ENCODE peak calls at places on chromosome 20, in ten cellular contexts. One of them, this sample, is unnamed.

GRCh38 chr20:49846206-49846807 is 33.7 kb downstream of the SLC9A8 start:
- DNase-seq in NB4: peak
- DNase-seq in breast epithelium: no peak
- DNase-seq in tibial nerve: peak
- DNase-seq in IMR-90: peak
- DNase-seq in stomach: peak
- DNase-seq in uterus: peak
- DNase-seq in A549: peak
- DNase-seq in adrenal gland: peak
- DNase-seq in HCT116: peak
- DNase-seq in this sample: peak

GRCh38 chr20:62876441-62876825 is 14.8 kb upstream of the TCFL5 start:
- DNase-seq in NB4: no peak
- DNase-seq in breast epithelium: no peak
- DNase-seq in tibial nerve: no peak
- DNase-seq in IMR-90: no peak
- DNase-seq in stomach: no peak
- DNase-seq in uterus: no peak
- DNase-seq in A549: no peak
- DNase-seq in adrenal gland: no peak
- DNase-seq in HCT116: no peak
- DNase-seq in this sample: no peak

GRCh38 chr20:61912665-61913422 is 152.8 kb downstream of the TAF4 start:
- DNase-seq in NB4: no peak
- DNase-seq in breast epithelium: no peak
- DNase-seq in tibial nerve: no peak
- DNase-seq in IMR-90: no peak
- DNase-seq in stomach: no peak
- DNase-seq in uterus: no peak
- DNase-seq in A549: no peak
- DNase-seq in adrenal gland: no peak
- DNase-seq in HCT116: no peak
- DNase-seq in this sample: no peak

GRCh38 chr20:36629719-36630340 is 16.2 kb downstream of the SLA2 start:
- DNase-seq in NB4: peak
- DNase-seq in breast epithelium: no peak
- DNase-seq in tibial nerve: no peak
- DNase-seq in IMR-90: no peak
- DNase-seq in stomach: no peak
- DNase-seq in uterus: no peak
- DNase-seq in A549: no peak
- DNase-seq in adrenal gland: no peak
- DNase-seq in HCT116: no peak
- DNase-seq in this sample: no peak

GRCh38 chr20:44219287-44219686 is 8.7 kb upstream of the OSER1 start:
- DNase-seq in NB4: no peak
- DNase-seq in breast epithelium: no peak
- DNase-seq in tibial nerve: no peak
- DNase-seq in IMR-90: no peak
- DNase-seq in stomach: no peak
- DNase-seq in uterus: no peak
- DNase-seq in A549: no peak
- DNase-seq in adrenal gland: no peak
- DNase-seq in HCT116: no peak
- DNase-seq in this sample: no peak

GRCh38 chr20:4957939-4958362 is 43.4 kb downstream of the SLC23A2 start:
- DNase-seq in NB4: peak
- DNase-seq in breast epithelium: no peak
- DNase-seq in tibial nerve: no peak
- DNase-seq in IMR-90: peak
- DNase-seq in stomach: no peak
- DNase-seq in uterus: no peak
- DNase-seq in A549: no peak
- DNase-seq in adrenal gland: no peak
- DNase-seq in HCT116: no peak
- DNase-seq in this sample: no peak

GRCh38 chr20:62743777-62744317 is 35.2 kb downstream of the NTSR1 start:
- DNase-seq in NB4: no peak
- DNase-seq in breast epithelium: peak
- DNase-seq in tibial nerve: no peak
- DNase-seq in IMR-90: no peak
- DNase-seq in stomach: no peak
- DNase-seq in uterus: no peak
- DNase-seq in A549: no peak
- DNase-seq in adrenal gland: no peak
- DNase-seq in HCT116: no peak
- DNase-seq in this sample: no peak

GRCh38 chr20:31536575-31536974 is 22.3 kb downstream of the HM13 start:
- DNase-seq in NB4: no peak
- DNase-seq in breast epithelium: no peak
- DNase-seq in tibial nerve: no peak
- DNase-seq in IMR-90: no peak
- DNase-seq in stomach: no peak
- DNase-seq in uterus: no peak
- DNase-seq in A549: no peak
- DNase-seq in adrenal gland: no peak
- DNase-seq in HCT116: no peak
- DNase-seq in this sample: no peak

GRCh38 chr20:61753987-61754956 is 311.4 kb downstream of the TAF4 start:
- DNase-seq in NB4: no peak
- DNase-seq in breast epithelium: peak
- DNase-seq in tibial nerve: no peak
- DNase-seq in IMR-90: no peak
- DNase-seq in stomach: no peak
- DNase-seq in uterus: no peak
- DNase-seq in A549: no peak
- DNase-seq in adrenal gland: no peak
- DNase-seq in HCT116: no peak
- DNase-seq in this sample: no peak

GRCh38 chr20:43752561-43753301 is 25.9 kb upstream of the GTSF1L start:
- DNase-seq in NB4: peak
- DNase-seq in breast epithelium: no peak
- DNase-seq in tibial nerve: no peak
- DNase-seq in IMR-90: peak
- DNase-seq in stomach: peak
- DNase-seq in uterus: no peak
- DNase-seq in A549: no peak
- DNase-seq in adrenal gland: peak
- DNase-seq in HCT116: no peak
- DNase-seq in this sample: peak

GRCh38 chr20:61951695-61952533 is 113.8 kb downstream of the TAF4 start:
- DNase-seq in NB4: peak
- DNase-seq in breast epithelium: peak
- DNase-seq in tibial nerve: no peak
- DNase-seq in IMR-90: peak
- DNase-seq in stomach: no peak
- DNase-seq in uterus: no peak
- DNase-seq in A549: no peak
- DNase-seq in adrenal gland: no peak
- DNase-seq in HCT116: no peak
- DNase-seq in this sample: no peak

GRCh38 chr20:54565255-54565654 is 89.9 kb downstream of the DOK5 start:
- DNase-seq in NB4: no peak
- DNase-seq in breast epithelium: no peak
- DNase-seq in tibial nerve: no peak
- DNase-seq in IMR-90: no peak
- DNase-seq in stomach: no peak
- DNase-seq in uterus: no peak
- DNase-seq in A549: no peak
- DNase-seq in adrenal gland: no peak
- DNase-seq in HCT116: no peak
- DNase-seq in this sample: no peak

GRCh38 chr20:63084563-63084927 is 77.8 kb upstream of the BHLHE23 start:
- DNase-seq in NB4: no peak
- DNase-seq in breast epithelium: no peak
- DNase-seq in tibial nerve: no peak
- DNase-seq in IMR-90: no peak
- DNase-seq in stomach: no peak
- DNase-seq in uterus: no peak
- DNase-seq in A549: no peak
- DNase-seq in adrenal gland: no peak
- DNase-seq in HCT116: no peak
- DNase-seq in this sample: no peak

GRCh38 chr20:36435799-36436541 is 105.3 kb upstream of the MYL9 start:
- DNase-seq in NB4: peak
- DNase-seq in breast epithelium: peak
- DNase-seq in tibial nerve: peak
- DNase-seq in IMR-90: peak
- DNase-seq in stomach: peak
- DNase-seq in uterus: peak
- DNase-seq in A549: peak
- DNase-seq in adrenal gland: peak
- DNase-seq in HCT116: peak
- DNase-seq in this sample: no peak

GRCh38 chr20:57317789-57318371 is 11.7 kb upstream of the SPO11 start:
- DNase-seq in NB4: no peak
- DNase-seq in breast epithelium: no peak
- DNase-seq in tibial nerve: no peak
- DNase-seq in IMR-90: no peak
- DNase-seq in stomach: no peak
- DNase-seq in uterus: no peak
- DNase-seq in A549: no peak
- DNase-seq in adrenal gland: no peak
- DNase-seq in HCT116: no peak
- DNase-seq in this sample: no peak

GRCh38 chr20:44288252-44288651 is 22.8 kb downstream of the FITM2 start:
- DNase-seq in NB4: no peak
- DNase-seq in breast epithelium: no peak
- DNase-seq in tibial nerve: no peak
- DNase-seq in IMR-90: no peak
- DNase-seq in stomach: no peak
- DNase-seq in uterus: no peak
- DNase-seq in A549: no peak
- DNase-seq in adrenal gland: no peak
- DNase-seq in HCT116: no peak
- DNase-seq in this sample: no peak

GRCh38 chr20:16352751-16353150 is 220.5 kb downstream of the KIF16B start:
- DNase-seq in NB4: no peak
- DNase-seq in breast epithelium: no peak
- DNase-seq in tibial nerve: no peak
- DNase-seq in IMR-90: no peak
- DNase-seq in stomach: no peak
- DNase-seq in uterus: no peak
- DNase-seq in A549: no peak
- DNase-seq in adrenal gland: no peak
- DNase-seq in HCT116: no peak
- DNase-seq in this sample: no peak

GRCh38 chr20:63829943-63830820 is 882 bp downstream of the ZBTB46 start:
- DNase-seq in NB4: peak
- DNase-seq in breast epithelium: no peak
- DNase-seq in tibial nerve: no peak
- DNase-seq in IMR-90: peak
- DNase-seq in stomach: no peak
- DNase-seq in uterus: peak
- DNase-seq in A549: no peak
- DNase-seq in adrenal gland: no peak
- DNase-seq in HCT116: no peak
- DNase-seq in this sample: peak

GRCh38 chr20:7195704-7196103 is 428.2 kb downstream of the BMP2 start:
- DNase-seq in NB4: peak
- DNase-seq in breast epithelium: no peak
- DNase-seq in tibial nerve: no peak
- DNase-seq in IMR-90: no peak
- DNase-seq in stomach: no peak
- DNase-seq in uterus: no peak
- DNase-seq in A549: no peak
- DNase-seq in adrenal gland: no peak
- DNase-seq in HCT116: no peak
- DNase-seq in this sample: no peak

DNA sequence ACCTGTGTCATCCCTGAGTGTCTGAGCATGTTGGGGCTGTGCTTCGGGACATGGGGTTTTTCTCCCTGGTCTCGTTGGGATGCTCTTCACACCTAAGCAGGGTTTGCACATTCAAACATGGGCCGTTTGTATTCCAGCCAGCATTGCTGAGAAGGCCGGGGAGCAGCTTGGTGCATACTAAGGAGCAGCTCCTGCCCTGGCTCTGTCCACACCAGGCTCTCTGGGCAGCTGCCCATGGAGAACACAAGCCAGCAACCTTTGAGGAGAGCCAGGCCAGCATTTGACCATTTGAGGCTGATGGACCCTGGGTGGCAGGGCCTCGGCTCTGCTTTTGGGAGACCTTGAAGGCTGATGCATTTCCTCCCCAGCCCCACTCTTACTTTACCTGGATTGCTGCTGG is 92.1 kb downstream of the PHACTR3 start:
- DNase-seq in NB4: no peak
- DNase-seq in breast epithelium: no peak
- DNase-seq in tibial nerve: no peak
- DNase-seq in IMR-90: no peak
- DNase-seq in stomach: no peak
- DNase-seq in uterus: no peak
- DNase-seq in A549: no peak
- DNase-seq in adrenal gland: no peak
- DNase-seq in HCT116: no peak
- DNase-seq in this sample: no peak
- TF ChIP-seq POLR2A in NB4: no peak
- TF ChIP-seq POLR2A in breast epithelium: no peak
- TF ChIP-seq POLR2A in tibial nerve: no peak
- TF ChIP-seq POLR2A in IMR-90: no peak
- TF ChIP-seq POLR2A in stomach: no peak
- TF ChIP-seq POLR2A in uterus: no peak
- TF ChIP-seq POLR2A in A549: no peak
- TF ChIP-seq POLR2A in adrenal gland: no peak
- TF ChIP-seq POLR2A in HCT116: no peak
- TF ChIP-seq POLR2A in this sample: no peak

GRCh38 chr20:34955232-34956040 is at the start of the genes GSS and MYH7B:
- DNase-seq in NB4: peak
- DNase-seq in breast epithelium: peak
- DNase-seq in tibial nerve: peak
- DNase-seq in IMR-90: peak
- DNase-seq in stomach: peak
- DNase-seq in uterus: peak
- DNase-seq in A549: peak
- DNase-seq in adrenal gland: peak
- DNase-seq in HCT116: peak
- DNase-seq in this sample: peak
- TF ChIP-seq POLR2A in NB4: peak
- TF ChIP-seq POLR2A in breast epithelium: peak
- TF ChIP-seq POLR2A in tibial nerve: peak
- TF ChIP-seq POLR2A in IMR-90: peak
- TF ChIP-seq POLR2A in stomach: no peak
- TF ChIP-seq POLR2A in uterus: peak
- TF ChIP-seq POLR2A in A549: peak
- TF ChIP-seq POLR2A in adrenal gland: peak
- TF ChIP-seq POLR2A in HCT116: peak
- TF ChIP-seq POLR2A in this sample: peak

GRCh38 chr20:32761831-32762753 is at the start of gene DNMT3B:
- DNase-seq in NB4: peak
- DNase-seq in breast epithelium: peak
- DNase-seq in tibial nerve: peak
- DNase-seq in IMR-90: peak
- DNase-seq in stomach: peak
- DNase-seq in uterus: peak
- DNase-seq in A549: peak
- DNase-seq in adrenal gland: peak
- DNase-seq in HCT116: peak
- DNase-seq in this sample: peak
- TF ChIP-seq POLR2A in NB4: peak
- TF ChIP-seq POLR2A in breast epithelium: no peak
- TF ChIP-seq POLR2A in tibial nerve: no peak
- TF ChIP-seq POLR2A in IMR-90: no peak
- TF ChIP-seq POLR2A in stomach: no peak
- TF ChIP-seq POLR2A in uterus: peak
- TF ChIP-seq POLR2A in A549: peak
- TF ChIP-seq POLR2A in adrenal gland: no peak
- TF ChIP-seq POLR2A in HCT116: peak
- TF ChIP-seq POLR2A in this sample: peak

GRCh38 chr20:38067717-38068365 is 34.3 kb downstream of the RPRD1B start:
- DNase-seq in NB4: no peak
- DNase-seq in breast epithelium: no peak
- DNase-seq in tibial nerve: no peak
- DNase-seq in IMR-90: no peak
- DNase-seq in stomach: no peak
- DNase-seq in uterus: no peak
- DNase-seq in A549: no peak
- DNase-seq in adrenal gland: no peak
- DNase-seq in HCT116: no peak
- DNase-seq in this sample: no peak
- TF ChIP-seq POLR2A in NB4: no peak
- TF ChIP-seq POLR2A in breast epithelium: no peak
- TF ChIP-seq POLR2A in tibial nerve: no peak
- TF ChIP-seq POLR2A in IMR-90: no peak
- TF ChIP-seq POLR2A in stomach: no peak
- TF ChIP-seq POLR2A in uterus: no peak
- TF ChIP-seq POLR2A in A549: no peak
- TF ChIP-seq POLR2A in adrenal gland: no peak
- TF ChIP-seq POLR2A in HCT116: no peak
- TF ChIP-seq POLR2A in this sample: no peak